ENCODE peak calls at places on chromosome 21, in five cellular contexts. E is ovary, O is tibial nerve, K is astrocyte of the spinal cord, X is left ventricle myocardium inferior. R is an unnamed sample.

GRCh38 chr21:33897739-33898138 is 17.9 kb downstream of the ATP5PO start:
- DNase-seq in X (no peak), E (no peak), K (no peak), O (no peak), R (no peak)

GRCh38 chr21:38944903-38945302 is 139.2 kb downstream of the ETS2 start:
- DNase-seq in X (no peak), E (no peak), O (no peak), K (no peak), R (no peak)

GRCh38 chr21:43626390-43626789 is 32.9 kb downstream of the HSF2BP start:
- DNase-seq in E (no peak), O (no peak), K (no peak), X (no peak), R (no peak)

GRCh38 chr21:45741691-45742090 is 98.2 kb downstream of the PCBP3 start:
- DNase-seq in O (no peak), E (no peak), X (no peak), K (no peak), R (no peak)

GRCh38 chr21:46154155-46154954 is 1.0 kb downstream of the FTCD start:
- DNase-seq in E (peak; percentile 40), X (no peak), K (no peak), O (peak; percentile 7), R (no peak)

GRCh38 chr21:14901482-14901958 is 163.3 kb downstream of the NRIP1 start:
- DNase-seq in X (no peak), K (peak; percentile 98), E (no peak), O (no peak), R (peak; percentile 33)

GRCh38 chr21:33650929-33651505 is 8.7 kb downstream of the ITSN1 start:
- DNase-seq in O (no peak), X (no peak), E (no peak), K (no peak), R (no peak)

GRCh38 chr21:45157932-45158331 is 83.6 kb downstream of the ADARB1 start:
- DNase-seq in K (no peak), E (no peak), O (no peak), X (no peak), R (no peak)

GRCh38 chr21:45243603-45244002 is 44.1 kb downstream of the POFUT2 start:
- DNase-seq in E (no peak), K (no peak), X (no peak), O (no peak), R (no peak)

GRCh38 chr21:32611471-32611997 is 643 bp downstream of the CFAP298 start:
- DNase-seq in X (no peak), K (peak; percentile 12), E (no peak), O (no peak), R (peak; percentile 28)

GRCh38 chr21:46008893-46009635 is 27.5 kb downstream of the COL6A1 start:
- DNase-seq in O (no peak), X (no peak), E (peak; percentile 26), K (no peak), R (no peak)

GRCh38 chr21:33041981-33042380 is 16.2 kb downstream of the OLIG2 start:
- DNase-seq in X (no peak), O (no peak), E (no peak), K (no peak), R (peak; percentile 2)

GRCh38 chr21:46509760-46510159 is 51.1 kb downstream of the DIP2A start:
- DNase-seq in E (no peak), O (no peak), X (no peak), K (peak; percentile 82), R (peak; percentile 82)

GRCh38 chr21:38303300-38303699 is 46.5 kb downstream of the KCNJ15 start:
- DNase-seq in E (no peak), K (peak; percentile 95), X (no peak), O (peak; percentile 35), R (peak; percentile 87)

GRCh38 chr21:43903451-43904091 is 38.5 kb downstream of the AGPAT3 start:
- DNase-seq in K (no peak), X (peak; percentile 52), O (no peak), E (no peak), R (no peak)

GRCh38 chr21:20404915-20405314 is 593.3 kb upstream of the NCAM2 start:
- DNase-seq in K (no peak), X (no peak), O (no peak), E (no peak), R (no peak)

GRCh38 chr21:21200103-21200938 is 202.1 kb downstream of the NCAM2 start:
- DNase-seq in O (peak; percentile 14), X (peak; percentile 31), K (peak; percentile 98), E (peak; percentile 15), R (peak; percentile 95)

GRCh38 chr21:14900611-14901010 is 164.2 kb downstream of the NRIP1 start:
- DNase-seq in K (peak; percentile 67), X (no peak), O (no peak), E (no peak), R (peak; percentile 34)

GRCh38 chr21:44758141-44758561 is 43.5 kb downstream of the UBE2G2 start:
- DNase-seq in K (no peak), O (no peak), E (no peak), X (no peak), R (no peak)

GRCh38 chr21:44571844-44572782 is 1.4 kb upstream of the KRTAP10-4 start:
- DNase-seq in O (no peak), E (no peak), X (no peak), K (no peak), R (no peak)

GRCh38 chr21:43865471-43866181 is 603 bp downstream of the AGPAT3 start:
- DNase-seq in K (no peak), X (peak; percentile 53), E (peak; percentile 72), O (no peak), R (no peak)

GRCh38 chr21:46137908-46138307 is 17.5 kb downstream of the FTCD start:
- DNase-seq in O (no peak), K (no peak), X (no peak), E (no peak), R (no peak)

GRCh38 chr21:38780879-38781278 is 24.9 kb upstream of the ETS2 start:
- DNase-seq in K (no peak), O (no peak), E (no peak), X (no peak), R (no peak)

GRCh38 chr21:25036775-25037174 is 570.5 kb downstream of the MRPL39 start:
- DNase-seq in X (no peak), O (no peak), E (no peak), K (no peak), R (no peak)

GRCh38 chr21:43867936-43868335 is 2.9 kb downstream of the AGPAT3 start:
- DNase-seq in O (no peak), X (no peak), E (no peak), K (no peak), R (no peak)

GRCh38 chr21:45695086-45695485 is 51.6 kb downstream of the PCBP3 start:
- DNase-seq in O (no peak), K (no peak), E (no peak), X (no peak), R (no peak)

GRCh38 chr21:41366522-41367151 is 4.8 kb downstream of the MX2 start:
- DNase-seq in O (no peak), E (no peak), K (peak; percentile 47), X (no peak), R (no peak)

GRCh38 chr21:33058468-33059318 is 11.2 kb upstream of the OLIG1 start:
- DNase-seq in O (no peak), K (no peak), X (peak; percentile 68), E (no peak), R (no peak)

GRCh38 chr21:33642896-33643657 is 776 bp downstream of the ITSN1 start:
- DNase-seq in E (peak; percentile 63), K (no peak), X (peak; percentile 42), O (no peak), R (peak; percentile 6)

GRCh38 chr21:14957836-14958235 is 107.0 kb downstream of the NRIP1 start:
- DNase-seq in O (no peak), K (no peak), E (no peak), X (no peak), R (no peak)

DNA sequence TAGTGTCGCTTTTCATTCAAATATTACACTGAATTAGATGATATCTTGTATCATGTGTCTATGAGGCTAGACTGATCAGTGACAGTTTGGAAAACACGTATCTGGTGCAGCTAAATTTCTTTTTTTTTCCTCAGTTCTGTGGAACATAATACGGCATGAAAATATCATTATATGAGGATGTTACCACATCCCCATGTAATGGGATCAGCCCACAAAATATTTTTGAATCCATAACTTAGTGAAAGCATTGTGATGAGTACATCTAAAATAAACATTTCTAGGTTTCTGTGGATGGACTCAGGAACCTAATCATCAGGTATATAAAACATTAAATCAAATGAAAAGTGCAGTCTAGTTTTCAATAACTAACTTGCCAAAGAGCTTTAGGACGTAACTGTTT is 356.3 kb downstream of the USP25 start:
- DNase-seq in K (no peak), E (no peak), O (no peak), X (no peak), R (no peak)
- TF ChIP-seq CTCF in K (no peak), E (no peak), O (no peak), X (no peak), R (no peak)

DNA sequence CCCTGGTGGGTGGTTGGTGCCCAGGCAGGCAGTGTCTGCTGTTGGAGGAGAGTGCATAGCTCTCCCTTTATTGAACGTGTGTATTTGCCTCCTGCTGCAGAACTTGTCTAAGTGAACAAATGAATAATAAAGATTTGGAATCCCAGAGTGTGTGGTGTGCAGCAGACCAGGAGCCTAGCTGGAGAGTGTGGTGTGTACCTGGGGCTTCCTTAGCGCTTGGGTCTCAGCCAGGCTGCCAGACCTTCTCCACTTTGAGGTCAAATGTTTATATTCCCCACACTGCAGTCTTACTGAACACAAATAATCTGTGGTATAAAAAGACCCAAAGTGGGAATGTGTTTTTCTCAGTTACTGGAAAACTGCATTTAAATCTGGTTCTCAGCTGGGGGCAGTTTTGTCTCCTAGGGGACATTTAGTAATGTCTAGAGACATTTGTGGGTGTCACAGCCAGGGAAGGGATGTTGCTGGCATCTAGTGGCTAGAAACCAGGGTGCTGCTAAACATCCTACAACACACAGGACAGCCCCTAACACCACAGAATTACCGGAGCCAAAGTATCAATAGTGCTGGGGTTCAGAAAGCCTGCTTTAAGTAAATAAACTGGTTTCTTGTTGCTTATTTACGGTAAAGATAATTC is 23.6 kb downstream of the SLC37A1 start:
- DNase-seq in X (no peak), K (no peak), E (no peak), O (no peak), R (no peak)
- TF ChIP-seq CTCF in X (peak; percentile 31), K (peak; percentile 56), E (no peak), O (no peak), R (no peak)

DNA sequence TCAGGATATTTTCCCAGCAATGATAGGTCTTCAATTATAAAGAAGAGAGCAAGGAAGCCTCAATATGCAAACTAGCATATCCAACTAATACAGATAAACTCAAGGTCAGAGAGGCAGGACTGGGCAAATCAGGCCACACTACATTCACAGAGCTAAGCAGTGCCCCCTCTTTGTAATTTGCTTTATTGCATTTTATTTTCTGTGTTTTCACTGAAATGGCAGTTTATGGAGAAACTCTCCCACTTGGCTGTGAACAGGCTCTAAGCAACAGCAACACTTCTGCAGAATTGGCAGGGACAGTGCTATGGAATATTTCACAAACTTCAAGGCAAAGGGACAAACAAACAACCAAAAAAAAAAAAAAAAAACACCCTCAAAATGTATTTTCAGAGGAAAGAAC is 93.4 kb upstream of the SOD1 start:
- DNase-seq in O (no peak), E (no peak), K (no peak), X (no peak), R (no peak)
- TF ChIP-seq CTCF in O (no peak), E (no peak), K (peak; percentile 28), X (no peak), R (no peak)

DNA sequence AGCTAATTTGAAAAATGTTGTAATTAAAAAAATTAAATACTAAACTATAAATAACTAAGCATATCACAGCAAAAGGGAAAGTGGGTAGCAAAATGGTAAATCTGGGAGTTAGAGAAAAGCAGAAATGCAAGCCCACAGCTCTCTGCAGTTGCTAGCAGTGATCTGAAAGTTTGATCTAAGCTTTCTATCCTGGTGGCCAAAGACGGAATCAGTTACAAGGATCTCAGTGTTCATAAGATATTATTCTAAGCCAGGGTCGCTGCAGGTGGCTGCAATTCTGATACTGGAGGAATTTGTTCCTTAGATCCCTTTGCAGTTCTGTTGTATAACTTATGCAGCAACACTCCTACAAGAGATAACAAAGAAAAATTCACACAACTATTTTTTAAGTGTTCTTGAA is 363.7 kb downstream of the SETD4 start:
- DNase-seq in X (no peak), E (no peak), K (no peak), O (no peak), R (no peak)
- TF ChIP-seq CTCF in X (no peak), E (no peak), K (no peak), O (no peak), R (peak; percentile 28)